ENCODE peak calls at places on chromosomes 2 and 18, in nine cellular contexts. One of them, this sample, is unnamed.

GRCh38 chr18:7662866-7663265 is 95.8 kb downstream of the PTPRM start:
- DNase-seq in NCI-H1048: no peak
- DNase-seq in GM23338: no peak
- DNase-seq in AG08396: no peak
- DNase-seq in stimulated activated naive CD4-positive, alpha-beta T cell: no peak
- DNase-seq in NCI-H2029: no peak
- DNase-seq in stimulated activated naive CD8-positive, alpha-beta T cell treated with anti-CD3 and anti-CD28 coated beads, Interleukin-15, amount 100 ng/mL, for 72 hours: no peak
- DNase-seq in NCI-H1930: no peak
- DNase-seq in T1000: no peak
- DNase-seq in this sample: no peak

GRCh38 chr2:18413794-18414396 is 146.6 kb downstream of the RDH14 start:
- DNase-seq in NCI-H1048: no peak
- DNase-seq in GM23338: no peak
- DNase-seq in AG08396: peak
- DNase-seq in stimulated activated naive CD4-positive, alpha-beta T cell: no peak
- DNase-seq in NCI-H2029: no peak
- DNase-seq in stimulated activated naive CD8-positive, alpha-beta T cell treated with anti-CD3 and anti-CD28 coated beads, Interleukin-15, amount 100 ng/mL, for 72 hours: no peak
- DNase-seq in NCI-H1930: no peak
- DNase-seq in T1000: peak
- DNase-seq in this sample: no peak

GRCh38 chr2:140353541-140353940 is 1573.4 kb upstream of the NXPH2 start:
- DNase-seq in NCI-H1048: no peak
- DNase-seq in GM23338: no peak
- DNase-seq in AG08396: no peak
- DNase-seq in stimulated activated naive CD4-positive, alpha-beta T cell: no peak
- DNase-seq in NCI-H2029: no peak
- DNase-seq in stimulated activated naive CD8-positive, alpha-beta T cell treated with anti-CD3 and anti-CD28 coated beads, Interleukin-15, amount 100 ng/mL, for 72 hours: no peak
- DNase-seq in NCI-H1930: no peak
- DNase-seq in T1000: no peak
- DNase-seq in this sample: no peak

GRCh38 chr2:151040036-151040435 is 221.6 kb downstream of the RBM43 start:
- DNase-seq in NCI-H1048: no peak
- DNase-seq in GM23338: no peak
- DNase-seq in AG08396: no peak
- DNase-seq in stimulated activated naive CD4-positive, alpha-beta T cell: no peak
- DNase-seq in NCI-H2029: no peak
- DNase-seq in stimulated activated naive CD8-positive, alpha-beta T cell treated with anti-CD3 and anti-CD28 coated beads, Interleukin-15, amount 100 ng/mL, for 72 hours: no peak
- DNase-seq in NCI-H1930: no peak
- DNase-seq in T1000: no peak
- DNase-seq in this sample: no peak

GRCh38 chr2:95278051-95278471 is 3.8 kb downstream of the PROM2 start:
- DNase-seq in NCI-H1048: no peak
- DNase-seq in GM23338: no peak
- DNase-seq in AG08396: peak
- DNase-seq in stimulated activated naive CD4-positive, alpha-beta T cell: no peak
- DNase-seq in NCI-H2029: no peak
- DNase-seq in stimulated activated naive CD8-positive, alpha-beta T cell treated with anti-CD3 and anti-CD28 coated beads, Interleukin-15, amount 100 ng/mL, for 72 hours: no peak
- DNase-seq in NCI-H1930: no peak
- DNase-seq in T1000: peak
- DNase-seq in this sample: no peak

GRCh38 chr2:216665240-216665639 is 30.1 kb downstream of the IGFBP5 start:
- DNase-seq in NCI-H1048: no peak
- DNase-seq in GM23338: peak
- DNase-seq in AG08396: no peak
- DNase-seq in stimulated activated naive CD4-positive, alpha-beta T cell: no peak
- DNase-seq in NCI-H2029: no peak
- DNase-seq in stimulated activated naive CD8-positive, alpha-beta T cell treated with anti-CD3 and anti-CD28 coated beads, Interleukin-15, amount 100 ng/mL, for 72 hours: no peak
- DNase-seq in NCI-H1930: no peak
- DNase-seq in T1000: no peak
- DNase-seq in this sample: no peak

GRCh38 chr2:161136696-161137324 is 23.4 kb upstream of the TANK start:
- DNase-seq in NCI-H1048: no peak
- DNase-seq in GM23338: no peak
- DNase-seq in AG08396: no peak
- DNase-seq in stimulated activated naive CD4-positive, alpha-beta T cell: peak
- DNase-seq in NCI-H2029: no peak
- DNase-seq in stimulated activated naive CD8-positive, alpha-beta T cell treated with anti-CD3 and anti-CD28 coated beads, Interleukin-15, amount 100 ng/mL, for 72 hours: peak
- DNase-seq in NCI-H1930: no peak
- DNase-seq in T1000: no peak
- DNase-seq in this sample: peak

GRCh38 chr2:198098918-198099317 is 294.5 kb downstream of the PLCL1 start:
- DNase-seq in NCI-H1048: peak
- DNase-seq in GM23338: peak
- DNase-seq in AG08396: no peak
- DNase-seq in stimulated activated naive CD4-positive, alpha-beta T cell: no peak
- DNase-seq in NCI-H2029: no peak
- DNase-seq in stimulated activated naive CD8-positive, alpha-beta T cell treated with anti-CD3 and anti-CD28 coated beads, Interleukin-15, amount 100 ng/mL, for 72 hours: no peak
- DNase-seq in NCI-H1930: no peak
- DNase-seq in T1000: no peak
- DNase-seq in this sample: no peak

GRCh38 chr2:133768261-133769021 is 200.2 kb upstream of the NCKAP5 start:
- DNase-seq in NCI-H1048: no peak
- DNase-seq in GM23338: no peak
- DNase-seq in AG08396: no peak
- DNase-seq in stimulated activated naive CD4-positive, alpha-beta T cell: no peak
- DNase-seq in NCI-H2029: no peak
- DNase-seq in stimulated activated naive CD8-positive, alpha-beta T cell treated with anti-CD3 and anti-CD28 coated beads, Interleukin-15, amount 100 ng/mL, for 72 hours: no peak
- DNase-seq in NCI-H1930: no peak
- DNase-seq in T1000: no peak
- DNase-seq in this sample: no peak

GRCh38 chr2:8086342-8086741 is 595.5 kb upstream of the ID2 start:
- DNase-seq in NCI-H1048: no peak
- DNase-seq in GM23338: no peak
- DNase-seq in AG08396: no peak
- DNase-seq in stimulated activated naive CD4-positive, alpha-beta T cell: no peak
- DNase-seq in NCI-H2029: no peak
- DNase-seq in stimulated activated naive CD8-positive, alpha-beta T cell treated with anti-CD3 and anti-CD28 coated beads, Interleukin-15, amount 100 ng/mL, for 72 hours: no peak
- DNase-seq in NCI-H1930: no peak
- DNase-seq in T1000: no peak
- DNase-seq in this sample: no peak

GRCh38 chr2:235670974-235671787 is 177.3 kb downstream of the AGAP1 start:
- DNase-seq in NCI-H1048: no peak
- DNase-seq in GM23338: peak
- DNase-seq in AG08396: no peak
- DNase-seq in stimulated activated naive CD4-positive, alpha-beta T cell: no peak
- DNase-seq in NCI-H2029: no peak
- DNase-seq in stimulated activated naive CD8-positive, alpha-beta T cell treated with anti-CD3 and anti-CD28 coated beads, Interleukin-15, amount 100 ng/mL, for 72 hours: no peak
- DNase-seq in NCI-H1930: no peak
- DNase-seq in T1000: no peak
- DNase-seq in this sample: no peak

GRCh38 chr2:230643576-230644291 is 68.9 kb upstream of the CAB39 start:
- DNase-seq in NCI-H1048: no peak
- DNase-seq in GM23338: no peak
- DNase-seq in AG08396: no peak
- DNase-seq in stimulated activated naive CD4-positive, alpha-beta T cell: peak
- DNase-seq in NCI-H2029: peak
- DNase-seq in stimulated activated naive CD8-positive, alpha-beta T cell treated with anti-CD3 and anti-CD28 coated beads, Interleukin-15, amount 100 ng/mL, for 72 hours: peak
- DNase-seq in NCI-H1930: no peak
- DNase-seq in T1000: no peak
- DNase-seq in this sample: no peak

GRCh38 chr2:120013569-120014223 is 819 bp downstream of the EPB41L5 start:
- DNase-seq in NCI-H1048: no peak
- DNase-seq in GM23338: peak
- DNase-seq in AG08396: no peak
- DNase-seq in stimulated activated naive CD4-positive, alpha-beta T cell: peak
- DNase-seq in NCI-H2029: peak
- DNase-seq in stimulated activated naive CD8-positive, alpha-beta T cell treated with anti-CD3 and anti-CD28 coated beads, Interleukin-15, amount 100 ng/mL, for 72 hours: no peak
- DNase-seq in NCI-H1930: peak
- DNase-seq in T1000: no peak
- DNase-seq in this sample: no peak

GRCh38 chr2:193272011-193272410 is 1077.3 kb upstream of the TMEFF2 start:
- DNase-seq in NCI-H1048: no peak
- DNase-seq in GM23338: no peak
- DNase-seq in AG08396: no peak
- DNase-seq in stimulated activated naive CD4-positive, alpha-beta T cell: no peak
- DNase-seq in NCI-H2029: no peak
- DNase-seq in stimulated activated naive CD8-positive, alpha-beta T cell treated with anti-CD3 and anti-CD28 coated beads, Interleukin-15, amount 100 ng/mL, for 72 hours: no peak
- DNase-seq in NCI-H1930: no peak
- DNase-seq in T1000: no peak
- DNase-seq in this sample: no peak

GRCh38 chr2:129877795-129878775 is 101.4 kb upstream of the RAB6C start:
- DNase-seq in NCI-H1048: no peak
- DNase-seq in GM23338: peak
- DNase-seq in AG08396: peak
- DNase-seq in stimulated activated naive CD4-positive, alpha-beta T cell: peak
- DNase-seq in NCI-H2029: peak
- DNase-seq in stimulated activated naive CD8-positive, alpha-beta T cell treated with anti-CD3 and anti-CD28 coated beads, Interleukin-15, amount 100 ng/mL, for 72 hours: peak
- DNase-seq in NCI-H1930: peak
- DNase-seq in T1000: no peak
- DNase-seq in this sample: peak

GRCh38 chr2:98924038-98924437 is 12.0 kb downstream of the CRACDL start:
- DNase-seq in NCI-H1048: no peak
- DNase-seq in GM23338: no peak
- DNase-seq in AG08396: no peak
- DNase-seq in stimulated activated naive CD4-positive, alpha-beta T cell: no peak
- DNase-seq in NCI-H2029: no peak
- DNase-seq in stimulated activated naive CD8-positive, alpha-beta T cell treated with anti-CD3 and anti-CD28 coated beads, Interleukin-15, amount 100 ng/mL, for 72 hours: no peak
- DNase-seq in NCI-H1930: no peak
- DNase-seq in T1000: no peak
- DNase-seq in this sample: no peak

GRCh38 chr2:27092696-27093429 is 6.3 kb downstream of the KHK start:
- DNase-seq in NCI-H1048: no peak
- DNase-seq in GM23338: no peak
- DNase-seq in AG08396: no peak
- DNase-seq in stimulated activated naive CD4-positive, alpha-beta T cell: no peak
- DNase-seq in NCI-H2029: no peak
- DNase-seq in stimulated activated naive CD8-positive, alpha-beta T cell treated with anti-CD3 and anti-CD28 coated beads, Interleukin-15, amount 100 ng/mL, for 72 hours: no peak
- DNase-seq in NCI-H1930: no peak
- DNase-seq in T1000: no peak
- DNase-seq in this sample: no peak

GRCh38 chr2:219536967-219537366 is 6.6 kb downstream of the CHPF start:
- DNase-seq in NCI-H1048: no peak
- DNase-seq in GM23338: no peak
- DNase-seq in AG08396: no peak
- DNase-seq in stimulated activated naive CD4-positive, alpha-beta T cell: no peak
- DNase-seq in NCI-H2029: no peak
- DNase-seq in stimulated activated naive CD8-positive, alpha-beta T cell treated with anti-CD3 and anti-CD28 coated beads, Interleukin-15, amount 100 ng/mL, for 72 hours: no peak
- DNase-seq in NCI-H1930: no peak
- DNase-seq in T1000: no peak
- DNase-seq in this sample: no peak

GRCh38 chr2:36770542-36771287 is 74.2 kb downstream of the VIT start:
- DNase-seq in NCI-H1048: peak
- DNase-seq in GM23338: peak
- DNase-seq in AG08396: peak
- DNase-seq in stimulated activated naive CD4-positive, alpha-beta T cell: no peak
- DNase-seq in NCI-H2029: peak
- DNase-seq in stimulated activated naive CD8-positive, alpha-beta T cell treated with anti-CD3 and anti-CD28 coated beads, Interleukin-15, amount 100 ng/mL, for 72 hours: peak
- DNase-seq in NCI-H1930: peak
- DNase-seq in T1000: peak
- DNase-seq in this sample: no peak

GRCh38 chr2:195532628-195533271 is 124.3 kb upstream of the SLC39A10 start:
- DNase-seq in NCI-H1048: no peak
- DNase-seq in GM23338: no peak
- DNase-seq in AG08396: no peak
- DNase-seq in stimulated activated naive CD4-positive, alpha-beta T cell: peak
- DNase-seq in NCI-H2029: no peak
- DNase-seq in stimulated activated naive CD8-positive, alpha-beta T cell treated with anti-CD3 and anti-CD28 coated beads, Interleukin-15, amount 100 ng/mL, for 72 hours: no peak
- DNase-seq in NCI-H1930: no peak
- DNase-seq in T1000: no peak
- DNase-seq in this sample: peak

GRCh38 chr18:58838165-58838860 is 26.4 kb upstream of the ZNF532 start:
- DNase-seq in NCI-H1048: no peak
- DNase-seq in GM23338: no peak
- DNase-seq in AG08396: no peak
- DNase-seq in stimulated activated naive CD4-positive, alpha-beta T cell: no peak
- DNase-seq in NCI-H2029: no peak
- DNase-seq in stimulated activated naive CD8-positive, alpha-beta T cell treated with anti-CD3 and anti-CD28 coated beads, Interleukin-15, amount 100 ng/mL, for 72 hours: no peak
- DNase-seq in NCI-H1930: no peak
- DNase-seq in T1000: no peak
- DNase-seq in this sample: no peak

GRCh38 chr18:32289480-32290075 is 99.7 kb downstream of the MEP1B start:
- DNase-seq in NCI-H1048: peak
- DNase-seq in GM23338: peak
- DNase-seq in AG08396: peak
- DNase-seq in stimulated activated naive CD4-positive, alpha-beta T cell: peak
- DNase-seq in NCI-H2029: peak
- DNase-seq in stimulated activated naive CD8-positive, alpha-beta T cell treated with anti-CD3 and anti-CD28 coated beads, Interleukin-15, amount 100 ng/mL, for 72 hours: peak
- DNase-seq in NCI-H1930: peak
- DNase-seq in T1000: peak
- DNase-seq in this sample: no peak

GRCh38 chr2:100978582-100979051 is 23.5 kb upstream of the RPL31 start:
- DNase-seq in NCI-H1048: no peak
- DNase-seq in GM23338: no peak
- DNase-seq in AG08396: peak
- DNase-seq in stimulated activated naive CD4-positive, alpha-beta T cell: no peak
- DNase-seq in NCI-H2029: no peak
- DNase-seq in stimulated activated naive CD8-positive, alpha-beta T cell treated with anti-CD3 and anti-CD28 coated beads, Interleukin-15, amount 100 ng/mL, for 72 hours: no peak
- DNase-seq in NCI-H1930: no peak
- DNase-seq in T1000: no peak
- DNase-seq in this sample: no peak

GRCh38 chr2:187500585-187501359 is 52.7 kb upstream of the CALCRL start:
- DNase-seq in NCI-H1048: no peak
- DNase-seq in GM23338: peak
- DNase-seq in AG08396: no peak
- DNase-seq in stimulated activated naive CD4-positive, alpha-beta T cell: no peak
- DNase-seq in NCI-H2029: peak
- DNase-seq in stimulated activated naive CD8-positive, alpha-beta T cell treated with anti-CD3 and anti-CD28 coated beads, Interleukin-15, amount 100 ng/mL, for 72 hours: no peak
- DNase-seq in NCI-H1930: no peak
- DNase-seq in T1000: peak
- DNase-seq in this sample: no peak